ENCODE peak calls at places on chromosomes 11 and 22, in nine cellular contexts. K, O, M, X, Y, W, N, E and V are unnamed samples.

GRCh38 chr11:68282141-68282860 is 10.5 kb upstream of the C11orf24 start:
- DNase-seq in N (no peak), M (no peak), Y (no peak), W (no peak), X (no peak), O (peak; percentile 69), E (no peak), K (peak; percentile 11), V (no peak)

GRCh38 chr11:44307340-44308099 is 2.4 kb downstream of the ALX4 start:
- DNase-seq in K (no peak), W (no peak), M (no peak), N (no peak), Y (no peak), O (no peak), E (no peak), X (no peak), V (no peak)

GRCh38 chr11:13983081-13983751 is 20.7 kb downstream of the SPON1 start:
- DNase-seq in O (no peak), E (no peak), K (no peak), W (no peak), N (no peak), M (no peak), X (no peak), Y (peak; percentile 19), V (no peak)

GRCh38 chr11:45105233-45105992 is 41.0 kb upstream of the PRDM11 start:
- DNase-seq in Y (peak; percentile 54), O (peak; percentile 74), W (peak; percentile 80), E (peak; percentile 52), M (peak; percentile 7), N (peak; percentile 85), K (peak; percentile 48), X (peak; percentile 37), V (peak; percentile 42)

GRCh38 chr11:88680806-88681205 is 343.3 kb upstream of the CTSC start:
- DNase-seq in W (peak; percentile 10), M (peak; percentile 6), O (no peak), N (no peak), X (no peak), E (no peak), Y (no peak), K (no peak), V (no peak)

GRCh38 chr11:118658372-118659313 is 20.8 kb downstream of the TREH start:
- DNase-seq in O (peak; percentile 12), K (no peak), Y (peak; percentile 8), W (peak; percentile 32), N (no peak), M (peak; percentile 31), X (no peak), E (no peak), V (no peak)

GRCh38 chr22:19149962-19150361 is at the start of gene GSC2:
- DNase-seq in Y (no peak), N (peak; percentile 60), X (no peak), O (no peak), W (no peak), M (no peak), E (no peak), K (no peak), V (no peak)

GRCh38 chr11:113142508-113142907 is 171.9 kb upstream of the TTC12 start:
- DNase-seq in K (no peak), E (no peak), Y (no peak), O (no peak), M (no peak), N (no peak), W (no peak), X (no peak), V (no peak)

GRCh38 chr11:68372114-68372513 is 59.7 kb downstream of the LRP5 start:
- DNase-seq in K (no peak), O (no peak), M (no peak), E (no peak), N (no peak), Y (no peak), X (no peak), W (no peak), V (no peak)

GRCh38 chr11:44976576-44976975 is 25.9 kb upstream of the TP53I11 start:
- DNase-seq in Y (no peak), N (no peak), X (no peak), O (no peak), E (no peak), M (no peak), K (no peak), W (no peak), V (no peak)

GRCh38 chr11:76574406-76574805 is 96.1 kb downstream of the LRRC32 start:
- DNase-seq in Y (no peak), N (no peak), E (no peak), M (peak; percentile 23), O (no peak), W (peak; percentile 86), X (no peak), K (no peak), V (no peak)

GRCh38 chr22:36776722-36777121 is 803 bp upstream of the IFT27 start:
- DNase-seq in E (no peak), M (no peak), Y (no peak), X (no peak), K (no peak), O (peak; percentile 10), W (no peak), N (no peak), V (no peak)

GRCh38 chr11:111796696-111797095 is 30.5 kb upstream of the PPP2R1B start:
- DNase-seq in K (no peak), E (peak; percentile 27), N (no peak), X (no peak), Y (no peak), O (no peak), W (no peak), M (no peak), V (no peak)

GRCh38 chr22:27982106-27982505 is 63.0 kb upstream of the PITPNB start:
- DNase-seq in N (no peak), K (no peak), W (no peak), Y (no peak), X (no peak), E (no peak), O (no peak), M (no peak), V (no peak)

GRCh38 chr11:64874841-64875240 is 3.6 kb downstream of the EHD1 start:
- DNase-seq in N (no peak), X (no peak), M (no peak), E (no peak), O (no peak), Y (no peak), W (no peak), K (no peak), V (no peak)

GRCh38 chr11:65444314-65445051 is 21.9 kb downstream of the NEAT1 start:
- DNase-seq in Y (peak; percentile 14), N (no peak), O (no peak), M (no peak), W (peak; percentile 76), X (no peak), E (no peak), K (no peak), V (no peak)

GRCh38 chr22:20205964-20206708 is 55.3 kb upstream of the CCDC188 start:
- DNase-seq in M (peak; percentile 43), W (peak; percentile 82), Y (peak; percentile 66), O (peak; percentile 82), X (peak; percentile 35), N (no peak), E (peak; percentile 43), K (peak; percentile 60), V (no peak)

GRCh38 chr11:7077101-7077500 is 11.7 kb upstream of the RBMXL2 start:
- DNase-seq in K (no peak), X (no peak), M (no peak), N (no peak), O (no peak), W (no peak), Y (no peak), E (no peak), V (no peak)

GRCh38 chr11:133898031-133898769 is 52.9 kb upstream of the SPATA19 start:
- DNase-seq in X (no peak), O (no peak), Y (no peak), W (no peak), K (no peak), M (no peak), E (no peak), N (no peak), V (no peak)

GRCh38 chr11:3810951-3811350 is 2.6 kb downstream of the PGAP2 start:
- DNase-seq in E (no peak), K (no peak), Y (no peak), X (no peak), O (no peak), M (no peak), N (no peak), W (no peak), V (no peak)

GRCh38 chr22:49155809-49156580 is 671.7 kb downstream of the BRD1 start:
- DNase-seq in K (no peak), M (no peak), E (no peak), W (no peak), N (peak; percentile 54), O (no peak), Y (no peak), X (no peak), V (no peak)

GRCh38 chr22:36925388-36926290 is 12.2 kb downstream of the CSF2RB start:
- DNase-seq in X (no peak), N (no peak), M (peak; percentile 95), O (no peak), W (no peak), E (no peak), K (no peak), Y (peak; percentile 50), V (no peak)

GRCh38 chr11:116993599-116993998 is 104.6 kb downstream of the SIK3 start:
- DNase-seq in M (no peak), K (no peak), O (no peak), N (peak; percentile 58), X (no peak), Y (no peak), E (peak; percentile 13), W (peak; percentile 53), V (no peak)

GRCh38 chr11:10233581-10233980 is 60.4 kb downstream of the SBF2 start:
- DNase-seq in Y (peak; percentile 84), O (no peak), E (no peak), K (no peak), X (no peak), W (peak; percentile 73), M (peak; percentile 57), N (peak; percentile 8), V (no peak)

GRCh38 chr22:24430431-24431308 is 3.3 kb downstream of the ADORA2A start:
- DNase-seq in O (no peak), M (no peak), Y (no peak), N (no peak), W (no peak), K (no peak), X (no peak), E (no peak), V (no peak)

GRCh38 chr11:100624346-100624745 is 62.7 kb upstream of the ARHGAP42 start:
- DNase-seq in Y (no peak), N (no peak), W (peak; percentile 47), M (no peak), E (no peak), K (no peak), X (no peak), O (no peak), V (no peak)

GRCh38 chr22:19412934-19413333 is 18.6 kb downstream of the HIRA start:
- DNase-seq in W (no peak), Y (no peak), O (no peak), N (no peak), K (no peak), X (no peak), M (no peak), E (no peak), V (no peak)

GRCh38 chr11:128905345-128906184 is 14.4 kb downstream of the KCNJ5 start:
- DNase-seq in E (no peak), N (peak; percentile 86), M (no peak), O (peak; percentile 59), W (peak; percentile 28), Y (peak; percentile 44), X (peak; percentile 11), K (peak; percentile 20), V (peak; percentile 39)

GRCh38 chr22:30007361-30007760 is 72.9 kb upstream of the HORMAD2 start:
- DNase-seq in M (no peak), K (no peak), Y (no peak), O (no peak), N (no peak), W (no peak), E (no peak), X (no peak), V (no peak)